ENCODE peak calls at places on chromosomes 7 and 10, in four cellular contexts. L is activated T-cell treated with anti-CD3 and anti-CD28 coated beads, Interleukin-2, amount 50 U/mL, for 72 hours; E is GM12865; B is ACHN. A is an unnamed sample.

GRCh38 chr7:132125872-132126595 is 450.2 kb downstream of the PLXNA4 start:
- DNase-seq in L (no peak), B (no peak), E (no peak), A (no peak)

GRCh38 chr7:102993532-102994029 is 80.8 kb downstream of the LRRC17 start:
- DNase-seq in B (no peak), E (no peak), L (no peak), A (no peak)

GRCh38 chr7:101923276-101923985 is 106.0 kb downstream of the CUX1 start:
- DNase-seq in B (no peak), L (no peak), E (no peak), A (no peak)

GRCh38 chr7:40197527-40197926 is 62.7 kb downstream of the SUGCT start:
- DNase-seq in B (no peak), E (no peak), L (no peak), A (no peak)

GRCh38 chr7:159237022-159237421 is 92.4 kb upstream of the VIPR2 start:
- DNase-seq in B (no peak), L (no peak), E (no peak), A (no peak)

GRCh38 chr7:28144266-28144665 is 36.3 kb downstream of the JAZF1 start:
- DNase-seq in L (no peak), B (no peak), E (no peak), A (no peak)

GRCh38 chr10:114821915-114822770 is 563 bp downstream of the FHIP2A start:
- DNase-seq in E (peak), L (peak), B (peak), A (no peak)

GRCh38 chr7:120991570-120991969 is 3.1 kb downstream of the CPED1 start:
- DNase-seq in B (peak), E (no peak), L (no peak), A (no peak)

GRCh38 chr10:58971211-58971610 is 205.2 kb upstream of the PHYHIPL start:
- DNase-seq in E (no peak), B (no peak), L (no peak), A (no peak)

GRCh38 chr7:2211926-2212325 is 20.8 kb downstream of the MAD1L1 start:
- DNase-seq in L (no peak), B (no peak), E (no peak), A (no peak)

GRCh38 chr7:66778201-66778600 is 37.7 kb downstream of the RABGEF1 start:
- DNase-seq in L (no peak), E (no peak), B (no peak), A (no peak)

GRCh38 chr10:119518176-119518575 is 24.3 kb downstream of the RGS10 start:
- DNase-seq in E (peak), B (no peak), L (no peak), A (no peak)

GRCh38 chr10:119807960-119808697 is 64.5 kb downstream of the MCMBP start:
- DNase-seq in L (peak), E (peak), B (no peak), A (no peak)

GRCh38 chr7:155206286-155207020 is 91.2 kb upstream of the INSIG1 start:
- DNase-seq in E (peak), L (peak), B (peak), A (peak)

GRCh38 chr7:34846976-34847375 is 189.0 kb downstream of the NPSR1 start:
- DNase-seq in L (no peak), B (no peak), E (no peak), A (no peak)

GRCh38 chr7:127504715-127505114 is 80.7 kb downstream of the GCC1 start:
- DNase-seq in B (peak), E (peak), L (peak), A (no peak)

GRCh38 chr10:73044378-73045285 is 52.0 kb downstream of the P4HA1 start:
- DNase-seq in E (no peak), L (no peak), B (no peak), A (no peak)

GRCh38 chr10:132939957-132940790 is 2.2 kb downstream of the CFAP46 start:
- DNase-seq in E (peak), B (no peak), L (peak), A (no peak)

GRCh38 chr10:61634711-61635110 is 28.0 kb upstream of the CABCOCO1 start:
- DNase-seq in L (no peak), B (no peak), E (no peak), A (no peak)

GRCh38 chr10:50480054-50481007 is 143.4 kb downstream of the SGMS1 start:
- DNase-seq in L (no peak), B (no peak), E (peak), A (no peak)

GRCh38 chr10:8040651-8041050 is 13.8 kb upstream of the GATA3 start:
- DNase-seq in B (no peak), E (no peak), L (no peak), A (no peak)

GRCh38 chr10:75358835-75359421 is 42.6 kb downstream of the ZNF503 start:
- DNase-seq in B (peak), E (no peak), L (no peak), A (no peak)

GRCh38 chr10:59336632-59337031 is 25.7 kb downstream of the FAM13C start:
- DNase-seq in L (no peak), E (no peak), B (no peak), A (no peak)

GRCh38 chr7:88452648-88453047 is 146.0 kb upstream of the STEAP4 start:
- DNase-seq in E (no peak), L (no peak), B (no peak), A (no peak)

GRCh38 chr10:128629111-128630096 is 503.2 kb upstream of the MKI67 start:
- DNase-seq in B (peak), E (no peak), L (no peak), A (no peak)

GRCh38 chr7:151810434-151811232 is 66.3 kb downstream of the PRKAG2 start:
- DNase-seq in B (no peak), E (no peak), L (no peak), A (no peak)

GRCh38 chr10:61899997-61900828 is 1.3 kb upstream of the ARID5B start:
- DNase-seq in L (peak), E (peak), B (peak), A (peak)

GRCh38 chr7:37514520-37514919 is 65.9 kb upstream of the ELMO1 start:
- DNase-seq in E (no peak), B (no peak), L (no peak), A (no peak)

GRCh38 chr7:158157460-158157859 is 430.2 kb downstream of the PTPRN2 start:
- DNase-seq in B (no peak), L (no peak), E (no peak), A (no peak)

GRCh38 chr7:94650652-94651051 is 5.3 kb downstream of the SGCE start:
- DNase-seq in B (no peak), L (no peak), E (no peak), A (no peak)

GRCh38 chr7:126443951-126444350 is 808.8 kb downstream of the GRM8 start:
- DNase-seq in E (no peak), L (no peak), B (no peak), A (no peak)

GRCh38 chr10:60465801-60466200 is 76.1 kb upstream of the ANK3 start:
- DNase-seq in L (no peak), E (no peak), B (no peak), A (no peak)